ENCODE peak calls at places on chromosomes 3 and 15, in six cellular contexts. J is CD4-positive, alpha-beta memory T cell; T is ovary; B is hepatocyte; X is neuronal stem cell; F is tibial nerve. M is an unnamed sample.
A peak's percentile ranks its signal among the peaks of the same experiment; 100 is the strongest.

GRCh38 chr3:125083776-125084175 is 28.0 kb upstream of the HEG1 start:
- DNase-seq in J (no peak), T (no peak), B (no peak), X (no peak), F (no peak), M (no peak)

GRCh38 chr3:35664460-35664919 is 25.2 kb downstream of the ARPP21 start:
- DNase-seq in J (no peak), T (peak; percentile 11), B (peak; percentile 30), X (no peak), F (peak; percentile 13), M (peak; percentile 61)

GRCh38 chr3:113054552-113054951 is 63.8 kb downstream of the GTPBP8 start:
- DNase-seq in J (no peak), T (no peak), B (no peak), X (no peak), F (no peak), M (no peak)

GRCh38 chr3:161371441-161372320 is at the start of gene SPTSSB:
- DNase-seq in J (peak; percentile 57), T (no peak), B (peak; percentile 79), X (peak; percentile 63), F (no peak), M (no peak)

GRCh38 chr3:127687228-127687737 is 14.5 kb downstream of the ABTB1 start:
- DNase-seq in J (no peak), T (no peak), B (no peak), X (no peak), F (no peak), M (no peak)

GRCh38 chr3:183193762-183194701 is 31.5 kb upstream of the LAMP3 start:
- DNase-seq in J (no peak), T (no peak), B (no peak), X (no peak), F (no peak), M (no peak)

GRCh38 chr15:69578792-69579587 is 126.4 kb downstream of the RPLP1 start:
- DNase-seq in J (no peak), T (no peak), B (no peak), X (no peak), F (no peak), M (peak; percentile 97)

GRCh38 chr15:77985931-77986480 is 91.5 kb downstream of the TBC1D2B start:
- DNase-seq in J (no peak), T (no peak), B (no peak), X (no peak), F (no peak), M (peak; percentile 59)

GRCh38 chr3:14222900-14223594 is 44.4 kb downstream of the LSM3 start:
- DNase-seq in J (no peak), T (no peak), B (no peak), X (no peak), F (no peak), M (no peak)

GRCh38 chr3:114626751-114627150 is 332.9 kb downstream of the TIGIT start:
- DNase-seq in J (no peak), T (no peak), B (no peak), X (no peak), F (no peak), M (no peak)

GRCh38 chr3:55819005-55819404 is 331.9 kb upstream of the WNT5A start:
- DNase-seq in J (no peak), T (no peak), B (no peak), X (no peak), F (no peak), M (no peak)

GRCh38 chr3:194494951-194495374 is 8.2 kb upstream of the ATP13A3 start:
- DNase-seq in J (no peak), T (no peak), B (peak; percentile 57), X (no peak), F (no peak), M (no peak)

GRCh38 chr3:58535531-58536500 is 1.2 kb downstream of the ACOX2 start:
- DNase-seq in J (no peak), T (peak; percentile 37), B (peak; percentile 74), X (no peak), F (no peak), M (no peak)

GRCh38 chr3:16510620-16511319 is 2.7 kb downstream of the RFTN1 start:
- DNase-seq in J (no peak), T (no peak), B (no peak), X (no peak), F (no peak), M (no peak)

GRCh38 chr15:80480909-80481308 is 76.7 kb downstream of the ARNT2 start:
- DNase-seq in J (no peak), T (peak; percentile 76), B (peak; percentile 50), X (no peak), F (peak; percentile 53), M (peak; percentile 78)

DNA sequence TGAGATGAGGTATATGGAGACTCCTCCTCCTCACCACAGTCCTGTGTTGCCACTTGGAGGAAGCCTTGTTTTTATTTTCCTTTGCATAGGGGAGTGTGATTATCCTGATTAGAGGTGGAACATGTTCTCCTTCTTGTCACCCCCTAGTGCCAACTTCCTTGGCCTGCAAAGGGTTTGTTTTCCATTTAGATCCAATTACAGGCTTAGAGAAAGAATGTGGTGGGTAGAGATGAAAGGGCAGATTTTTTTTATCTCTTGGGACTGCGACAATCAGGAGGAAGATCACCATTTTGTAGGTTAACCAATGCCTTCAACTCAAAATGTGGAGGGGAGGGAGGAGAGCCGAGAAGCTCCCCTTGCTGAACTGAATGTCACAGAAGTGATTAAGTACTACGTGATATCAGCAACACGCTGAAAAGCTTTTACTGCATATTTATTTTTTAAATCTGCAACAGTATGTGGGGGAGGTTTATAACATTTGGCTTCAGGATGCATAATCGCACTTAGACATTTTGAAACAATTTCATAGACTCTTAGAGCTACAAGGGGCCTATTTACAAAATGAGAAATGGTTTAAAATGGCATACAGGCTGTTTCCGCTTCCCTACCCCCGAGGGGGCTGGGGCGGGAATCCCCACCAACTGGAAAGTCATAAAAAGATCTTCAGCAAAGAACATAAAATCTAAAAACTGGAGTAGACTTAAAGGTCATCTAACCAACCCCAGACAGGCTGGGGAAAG is 2.4 kb downstream of the LMCD1 start:
- DNase-seq in J (no peak), T (no peak), B (no peak), X (no peak), F (no peak), M (no peak)
- H3K4me3 ChIP-seq in J (no peak overlapping the region), T (peak overlapping the region; percentile 30), B (peak overlapping the region; percentile 4), X (no peak overlapping the region), F (no peak overlapping the region), M (peak overlapping the region; percentile 60)

GRCh38 chr15:71138473-71138872 is 23.2 kb downstream of the THSD4 start:
- DNase-seq in J (no peak), T (no peak), B (no peak), X (no peak), F (no peak), M (no peak)
- H3K9me3 ChIP-seq in J (no peaks in the 10 kb centered on the region), T (no peaks in the 10 kb centered on the region), B (no peaks in the 10 kb centered on the region), X (no peaks in the 10 kb centered on the region), F (no peaks in the 10 kb centered on the region), M (no peaks in the 10 kb centered on the region)

GRCh38 chr3:71240035-71240434 is 343.5 kb downstream of the FOXP1 start:
- DNase-seq in J (no peak), T (no peak), B (no peak), X (no peak), F (no peak), M (no peak)

GRCh38 chr3:71241981-71242552 is 341.5 kb downstream of the FOXP1 start:
- DNase-seq in J (no peak), T (no peak), B (no peak), X (no peak), F (no peak), M (no peak)

GRCh38 chr3:71232895-71233294 is 350.6 kb downstream of the FOXP1 start:
- DNase-seq in J (no peak), T (no peak), B (no peak), X (no peak), F (no peak), M (no peak)

GRCh38 chr3:71238267-71238985 is 345.1 kb downstream of the FOXP1 start:
- DNase-seq in J (no peak), T (no peak), B (no peak), X (no peak), F (no peak), M (no peak)

GRCh38 chr3:71237661-71238060 is 345.9 kb downstream of the FOXP1 start:
- DNase-seq in J (no peak), T (no peak), B (no peak), X (no peak), F (no peak), M (no peak)
- H3K4me1 ChIP-seq in J (no peaks in the 10 kb centered on the region), T (peaks cover 3% of the 10 kb centered on the region), B (peaks cover 6% of the 10 kb centered on the region), X (peaks cover 9% of the 10 kb centered on the region), F (peaks cover 14% of the 10 kb centered on the region), M (peaks cover 40% of the 10 kb centered on the region)

GRCh38 chr15:56715220-56715619 is 18.1 kb downstream of the ZNF280D start:
- DNase-seq in J (no peak), T (no peak), B (no peak), X (no peak), F (no peak), M (no peak)

GRCh38 chr15:56719774-56720555 is 13.3 kb downstream of the ZNF280D start:
- DNase-seq in J (no peak), T (no peak), B (no peak), X (no peak), F (no peak), M (no peak)

GRCh38 chr15:56716334-56716733 is 17.0 kb downstream of the ZNF280D start:
- DNase-seq in J (no peak), T (no peak), B (no peak), X (no peak), F (no peak), M (no peak)

GRCh38 chr15:56718560-56718959 is 14.7 kb downstream of the ZNF280D start:
- DNase-seq in J (no peak), T (no peak), B (no peak), X (no peak), F (no peak), M (no peak)

GRCh38 chr15:56719021-56719612 is 14.2 kb downstream of the ZNF280D start:
- DNase-seq in J (no peak), T (no peak), B (no peak), X (no peak), F (no peak), M (no peak)
- H3K4me3 ChIP-seq in J (no peak overlapping the region), T (no peak overlapping the region), B (no peak overlapping the region), X (no peak overlapping the region), F (no peak overlapping the region), M (no peak overlapping the region)

GRCh38 chr3:81154611-81155143 is 606.8 kb downstream of the GBE1 start:
- DNase-seq in J (no peak), T (no peak), B (no peak), X (no peak), F (no peak), M (no peak)

DNA sequence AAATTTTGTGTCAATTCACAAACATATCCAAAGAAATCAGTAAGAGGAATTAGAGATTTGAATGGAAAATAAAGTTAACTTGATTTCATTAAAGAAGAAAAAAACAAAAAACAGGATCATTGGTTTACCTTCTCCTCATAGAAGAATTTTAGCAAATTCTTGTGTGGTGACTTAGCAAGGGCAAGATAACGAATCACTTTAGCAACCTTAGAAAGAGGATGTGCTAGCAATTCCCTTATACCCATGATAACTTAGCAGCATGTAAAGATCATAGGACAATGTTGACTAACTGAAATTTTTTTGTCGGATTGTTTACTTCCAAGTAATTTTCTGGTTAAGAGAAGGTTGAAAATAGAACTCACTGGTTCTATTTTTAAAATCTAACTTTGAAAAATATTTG is 609.3 kb downstream of the GBE1 start:
- DNase-seq in J (no peak), T (no peak), B (no peak), X (no peak), F (no peak), M (no peak)
- H3K9me3 ChIP-seq in J (peaks cover 8% of the 10 kb centered on the region), T (no peaks in the 10 kb centered on the region), B (no peaks in the 10 kb centered on the region), X (no peaks in the 10 kb centered on the region), F (no peaks in the 10 kb centered on the region), M (no peaks in the 10 kb centered on the region)

DNA sequence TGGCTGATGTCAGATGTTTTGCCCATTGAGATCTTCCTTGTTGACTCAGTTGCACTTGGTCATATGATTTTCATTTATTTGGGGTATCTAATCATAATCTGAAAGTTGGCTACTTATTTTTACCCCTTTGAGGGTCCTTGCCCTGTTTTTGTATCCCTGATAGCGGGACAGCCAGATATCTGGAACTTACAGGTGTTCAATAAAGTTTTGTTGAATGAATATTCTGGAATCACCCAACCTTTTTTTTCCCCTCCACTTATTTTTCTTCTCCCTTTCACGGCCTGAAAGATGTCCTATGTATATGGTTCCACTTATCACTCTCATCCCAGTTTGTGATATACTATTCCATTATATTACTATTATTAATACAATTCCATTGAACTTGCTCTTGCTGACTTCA is 12.8 kb downstream of the CTNNB1 start:
- DNase-seq in J (no peak), T (no peak), B (no peak), X (no peak), F (no peak), M (no peak)
- H3K4me1 ChIP-seq in J (peaks cover 92% of the 10 kb centered on the region), T (peaks cover 17% of the 10 kb centered on the region), B (peaks cover 43% of the 10 kb centered on the region), X (peaks cover 6% of the 10 kb centered on the region), F (peaks cover 75% of the 10 kb centered on the region), M (peaks cover 14% of the 10 kb centered on the region)